ENCODE peak calls at places on chromosomes 6 and 20, in nine cellular contexts. N is PC-9; B is frontal cortex; F is Jurkat, Clone E6-1; G is SW 1271; K is EL; A is T-helper 22 cell; Z is mucosa of gallbladder; W is activated CD8-positive, alpha-beta T cell treated with anti-CD3 and anti-CD28 coated beads, Interleukin-2, amount 10 ng/mL, durations not matched to agents 7 days and 5 days. Y is an unnamed sample.

GRCh38 chr6:39079726-39080125 is 31.1 kb downstream of the GLP1R start:
- DNase-seq in N (no peak), B (no peak), F (no peak), G (no peak), K (no peak), A (no peak), Z (no peak), W (no peak), Y (no peak)

GRCh38 chr6:118644007-118644406 is 7.4 kb downstream of the CEP85L start:
- DNase-seq in N (no peak), B (no peak), F (no peak), G (no peak), K (peak), A (no peak), Z (no peak), W (no peak), Y (no peak)

GRCh38 chr6:1711136-1711535 is 101.4 kb downstream of the FOXC1 start:
- DNase-seq in N (no peak), B (no peak), F (no peak), G (no peak), K (no peak), A (no peak), Z (no peak), W (no peak), Y (no peak)

GRCh38 chr20:9889270-9889981 is 50.5 kb upstream of the PAK5 start:
- DNase-seq in N (no peak), B (no peak), F (peak), G (peak), K (peak), A (no peak), Z (no peak), W (no peak), Y (peak)

GRCh38 chr6:136477548-136477947 is 72.7 kb downstream of the MAP7 start:
- DNase-seq in N (no peak), B (no peak), F (no peak), G (no peak), K (no peak), A (no peak), Z (no peak), W (no peak), Y (no peak)

GRCh38 chr6:24273471-24273870 is 84.4 kb downstream of the DCDC2 start:
- DNase-seq in N (no peak), B (no peak), F (no peak), G (no peak), K (no peak), A (no peak), Z (no peak), W (no peak), Y (no peak)

GRCh38 chr6:149389509-149390297 is 10.4 kb upstream of the SUMO4 start:
- DNase-seq in N (no peak), B (no peak), F (no peak), G (no peak), K (no peak), A (no peak), Z (no peak), W (no peak), Y (no peak)

GRCh38 chr20:12321746-12322145 is 404.1 kb downstream of the BTBD3 start:
- DNase-seq in N (no peak), B (no peak), F (no peak), G (no peak), K (no peak), A (no peak), Z (no peak), W (no peak), Y (no peak)

GRCh38 chr6:166307981-166308768 is at the start of gene PRR18:
- DNase-seq in N (no peak), B (no peak), F (no peak), G (no peak), K (no peak), A (no peak), Z (no peak), W (no peak), Y (no peak)

GRCh38 chr6:99099243-99099642 is 151.5 kb upstream of the FBXL4 start:
- DNase-seq in N (no peak), B (no peak), F (no peak), G (no peak), K (no peak), A (no peak), Z (no peak), W (no peak), Y (no peak)

GRCh38 chr6:54493138-54493537 is 184.9 kb downstream of the TINAG start:
- DNase-seq in N (peak), B (no peak), F (no peak), G (no peak), K (peak), A (no peak), Z (no peak), W (no peak), Y (no peak)

GRCh38 chr20:51016521-51016920 is 6.4 kb downstream of the KCNG1 start:
- DNase-seq in N (no peak), B (no peak), F (no peak), G (no peak), K (no peak), A (no peak), Z (no peak), W (no peak), Y (no peak)

GRCh38 chr6:45808917-45809316 is 206.7 kb downstream of the CLIC5 start:
- DNase-seq in N (no peak), B (no peak), F (no peak), G (no peak), K (no peak), A (no peak), Z (no peak), W (no peak), Y (no peak)

GRCh38 chr20:44065401-44066340 is 121.3 kb downstream of the JPH2 start:
- DNase-seq in N (no peak), B (no peak), F (no peak), G (no peak), K (no peak), A (no peak), Z (no peak), W (no peak), Y (no peak)

GRCh38 chr20:363319-364078 is 16.6 kb downstream of the NRSN2 start:
- DNase-seq in N (peak), B (no peak), F (no peak), G (no peak), K (peak), A (no peak), Z (no peak), W (no peak), Y (no peak)

Y was measured in DND-41.